ENCODE peak calls at places on chromosomes 2 and 18, in ten cellular contexts. P is GM04504, S is Caco-2, O is skeletal muscle cell, J is heart left ventricle, D is NCI-H146, X is ELR, V is T-cell, T is NCI-H345, E is G401. M is an unnamed sample.

GRCh38 chr2:223532712-223533111 is 69.4 kb downstream of the SCG2 start:
- DNase-seq in X (no peak), J (no peak), S (no peak), V (no peak), D (no peak), P (no peak), E (no peak), T (no peak), O (no peak), M (no peak)

GRCh38 chr2:20509766-20510490 is 63.1 kb downstream of the RHOB start:
- DNase-seq in V (no peak), O (no peak), X (peak), E (no peak), T (peak), S (peak), P (no peak), J (no peak), D (peak), M (no peak)

GRCh38 chr18:65567372-65567771 is 183.4 kb upstream of the CDH7 start:
- DNase-seq in X (peak), S (no peak), E (peak), D (peak), P (no peak), J (no peak), V (no peak), O (no peak), T (peak), M (no peak)

GRCh38 chr18:61159246-61159645 is 174.0 kb upstream of the CDH20 start:
- DNase-seq in O (no peak), V (no peak), D (no peak), J (no peak), X (no peak), T (no peak), S (no peak), P (no peak), E (no peak), M (no peak)

GRCh38 chr2:176138526-176139169 is 9.1 kb downstream of the HOXD8 start:
- DNase-seq in T (no peak), E (no peak), P (no peak), V (no peak), J (no peak), O (no peak), D (no peak), X (no peak), S (no peak), M (no peak)

GRCh38 chr2:30979822-30980245 is 158.4 kb downstream of the GALNT14 start:
- DNase-seq in T (no peak), E (no peak), S (no peak), J (peak), O (peak), D (no peak), P (peak), X (peak), V (no peak), M (peak)

GRCh38 chr18:55386545-55386944 is 201.4 kb downstream of the TCF4 start:
- DNase-seq in T (no peak), O (no peak), S (no peak), E (no peak), D (no peak), P (no peak), J (no peak), X (no peak), V (no peak), M (no peak)

GRCh38 chr2:19989681-19990415 is at the start of gene WDR35:
- DNase-seq in V (peak), T (peak), X (peak), S (peak), P (peak), E (peak), J (peak), O (peak), D (peak), M (peak)

GRCh38 chr2:85394976-85395375 is 15.2 kb downstream of the CAPG start:
- DNase-seq in J (no peak), S (no peak), O (no peak), X (no peak), T (peak), V (no peak), E (no peak), D (no peak), P (no peak), M (no peak)

GRCh38 chr2:237879058-237879430 is 19.6 kb downstream of the RAMP1 start:
- DNase-seq in V (no peak), J (no peak), T (peak), O (peak), X (peak), E (peak), S (no peak), D (peak), P (no peak), M (peak)

GRCh38 chr2:27809761-27810241 is 38.3 kb downstream of the MRPL33 start:
- DNase-seq in E (no peak), S (no peak), D (no peak), O (peak), T (no peak), P (peak), X (peak), J (no peak), V (no peak), M (peak)

GRCh38 chr2:128544321-128545037 is 225.8 kb upstream of the HS6ST1 start:
- DNase-seq in E (no peak), X (no peak), V (no peak), S (no peak), P (no peak), J (peak), D (no peak), O (no peak), T (no peak), M (no peak)

GRCh38 chr2:74379851-74380789 is at the start of gene DCTN1:
- DNase-seq in E (peak), S (no peak), V (no peak), J (peak), D (no peak), O (no peak), T (peak), X (peak), P (no peak), M (peak)

GRCh38 chr18:31247574-31248199 is 70.3 kb upstream of the DSG1 start:
- DNase-seq in V (no peak), T (no peak), J (no peak), S (no peak), P (no peak), O (no peak), E (no peak), X (no peak), D (no peak), M (no peak)

GRCh38 chr18:79949571-79950439 is 1.6 kb downstream of the SLC66A2 start:
- DNase-seq in O (no peak), S (no peak), E (no peak), J (no peak), D (no peak), X (no peak), T (no peak), P (no peak), V (no peak), M (no peak)

GRCh38 chr2:28406276-28407096 is 13.8 kb downstream of the FOSL2 start:
- DNase-seq in V (no peak), T (no peak), D (no peak), O (no peak), X (peak), J (peak), E (no peak), P (no peak), S (no peak), M (no peak)

GRCh38 chr2:134310450-134311079 is 56.7 kb downstream of the MGAT5 start:
- DNase-seq in X (no peak), J (no peak), V (no peak), P (no peak), O (no peak), S (no peak), E (peak), T (no peak), D (no peak), M (no peak)

GRCh38 chr2:19549821-19550220 is 191.4 kb upstream of the OSR1 start:
- DNase-seq in P (no peak), O (no peak), E (no peak), T (no peak), V (no peak), X (no peak), S (no peak), J (no peak), D (no peak), M (no peak)

GRCh38 chr18:37871583-37871982 is 306.0 kb upstream of the CELF4 start:
- DNase-seq in V (no peak), P (no peak), D (no peak), S (no peak), E (no peak), T (no peak), X (no peak), O (no peak), J (no peak), M (no peak)

GRCh38 chr2:227473019-227473461 is 1.1 kb downstream of the AGFG1 start:
- DNase-seq in J (no peak), S (no peak), O (no peak), D (no peak), E (no peak), V (no peak), X (peak), T (peak), P (no peak), M (peak)

GRCh38 chr2:65666156-65666725 is 233.8 kb upstream of the SPRED2 start:
- DNase-seq in E (no peak), O (peak), D (no peak), S (no peak), J (no peak), X (peak), V (no peak), P (no peak), T (no peak), M (peak)

GRCh38 chr2:60676950-60677349 is 79.1 kb upstream of the PAPOLG start:
- DNase-seq in J (no peak), O (no peak), D (no peak), V (no peak), P (no peak), S (no peak), E (no peak), T (no peak), X (no peak), M (no peak)

GRCh38 chr2:3461781-3462492 is 57.4 kb downstream of the ADI1 start:
- DNase-seq in D (peak), S (peak), X (peak), E (peak), J (no peak), O (no peak), V (no peak), T (peak), P (peak), M (peak)

GRCh38 chr18:24818451-24818850 is 358.0 kb downstream of the HRH4 start:
- DNase-seq in O (no peak), S (no peak), X (no peak), E (peak), T (no peak), V (no peak), P (no peak), D (no peak), J (no peak), M (no peak)

GRCh38 chr2:10889741-10890215 is 22.0 kb upstream of the KCNF1 start:
- DNase-seq in E (peak), J (no peak), T (peak), V (no peak), D (peak), P (no peak), O (no peak), X (no peak), S (no peak), M (no peak)

GRCh38 chr2:131035826-131036231 is 57.4 kb downstream of the FAM168B start:
- DNase-seq in O (no peak), V (no peak), X (no peak), J (no peak), E (no peak), D (no peak), P (no peak), S (no peak), T (no peak), M (no peak)

GRCh38 chr18:331231-331771 is 63.5 kb upstream of the THOC1 start:
- DNase-seq in X (no peak), J (no peak), S (no peak), E (no peak), P (no peak), V (no peak), O (no peak), D (no peak), T (no peak), M (no peak)

GRCh38 chr18:35174093-35174731 is 66.6 kb upstream of the ZNF397 start:
- DNase-seq in T (no peak), V (no peak), E (no peak), J (no peak), O (no peak), S (no peak), D (peak), P (no peak), X (no peak), M (no peak)

GRCh38 chr2:216560695-216561370 is 62.2 kb downstream of the RPL37A start:
- DNase-seq in E (no peak), S (no peak), D (no peak), O (peak), J (no peak), V (no peak), P (peak), T (no peak), X (no peak), M (no peak)

GRCh38 chr2:226716126-226716525 is 83.5 kb downstream of the IRS1 start:
- DNase-seq in X (no peak), O (no peak), V (no peak), S (no peak), J (no peak), P (no peak), D (no peak), T (no peak), E (no peak), M (no peak)

GRCh38 chr18:48852792-48853191 is 98.0 kb downstream of the SMAD7 start:
- DNase-seq in S (no peak), P (no peak), E (no peak), V (no peak), J (no peak), D (no peak), T (no peak), O (no peak), X (no peak), M (no peak)

GRCh38 chr2:96823203-96823602 is 7.1 kb downstream of the CNNM3 start:
- DNase-seq in J (no peak), P (no peak), V (no peak), X (no peak), D (no peak), S (no peak), O (no peak), E (no peak), T (no peak), M (no peak)

GRCh38 chr2:226873051-226873620 is 37.3 kb downstream of the RHBDD1 start:
- DNase-seq in P (no peak), E (no peak), D (no peak), X (peak), S (no peak), O (no peak), V (no peak), T (no peak), J (no peak), M (peak)

GRCh38 chr2:216188268-216188850 is 79.2 kb downstream of the XRCC5 start:
- DNase-seq in X (no peak), D (peak), T (no peak), S (peak), V (no peak), P (no peak), O (no peak), J (no peak), E (no peak), M (no peak)

GRCh38 chr2:197863744-197864143 is 59.4 kb downstream of the PLCL1 start:
- DNase-seq in X (no peak), D (no peak), T (no peak), E (no peak), J (no peak), P (no peak), O (no peak), V (no peak), S (no peak), M (no peak)

GRCh38 chr2:213227458-213227857 is 56.8 kb upstream of the SPAG16 start:
- DNase-seq in S (no peak), X (no peak), J (no peak), V (no peak), O (no peak), D (no peak), T (no peak), P (no peak), E (no peak), M (no peak)

GRCh38 chr2:128154225-128154624 is 63.2 kb downstream of the UGGT1 start:
- DNase-seq in X (no peak), J (peak), O (no peak), P (no peak), E (no peak), S (no peak), T (no peak), D (no peak), V (no peak), M (no peak)